ENCODE peak calls at places on chromosomes 12 and 14, in four cellular contexts. G is HepG2, F is K562, D is SK-N-SH. M is an unnamed sample.

GRCh38 chr12:13981296-13981962 is at the start of gene GRIN2B:
- DNase-seq in G (no peak), F (no peak), D (peak), M (peak)

GRCh38 chr14:32232481-32232880 is 29.4 kb upstream of the RNU6-8 start:
- DNase-seq in G (no peak), F (no peak), D (no peak), M (no peak)

GRCh38 chr14:85701763-85702162 is 171.8 kb downstream of the FLRT2 start:
- DNase-seq in G (no peak), F (no peak), D (no peak), M (no peak)

GRCh38 chr12:66964629-66965028 is 285.8 kb upstream of the GRIP1 start:
- DNase-seq in G (no peak), F (no peak), D (no peak), M (no peak)

GRCh38 chr12:76866726-76867125 is 12.1 kb downstream of the CSRP2 start:
- DNase-seq in G (no peak), F (no peak), D (no peak), M (no peak)

GRCh38 chr14:35050652-35051051 is 4.6 kb downstream of the FAM177A1 start:
- DNase-seq in G (peak), F (peak), D (no peak), M (no peak)

GRCh38 chr12:69412655-69413054 is 53.1 kb downstream of the YEATS4 start:
- DNase-seq in G (no peak), F (no peak), D (no peak), M (no peak)

GRCh38 chr12:79650440-79650839 is 40.3 kb downstream of the PAWR start:
- DNase-seq in G (peak), F (no peak), D (no peak), M (no peak)

GRCh38 chr12:103877934-103878510 is 37.0 kb upstream of the NT5DC3 start:
- DNase-seq in G (peak), F (peak), D (peak), M (peak)

GRCh38 chr12:98185606-98186005 is 329.8 kb upstream of the TMPO start:
- DNase-seq in G (no peak), F (no peak), D (no peak), M (no peak)

DNA sequence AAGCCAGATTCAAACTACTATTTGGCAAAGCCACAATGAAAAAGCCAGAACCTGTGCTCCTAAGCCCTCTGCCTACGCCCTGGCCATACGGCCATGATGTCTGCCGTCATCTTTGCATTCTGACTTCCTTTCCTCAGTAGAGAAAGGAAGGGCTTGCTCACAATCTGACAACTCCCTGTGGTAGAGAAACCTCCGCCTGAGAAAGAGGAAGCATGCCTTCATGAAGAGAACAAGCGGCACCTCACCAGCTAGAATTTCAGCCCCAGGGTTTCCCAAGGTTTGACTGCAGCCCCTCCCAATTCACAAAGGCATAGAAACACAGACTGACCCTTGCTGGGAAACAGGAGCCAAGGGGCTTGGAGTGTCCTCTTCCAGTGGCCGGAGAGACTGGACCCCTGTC is 25.7 kb downstream of the TEP1 start:
- DNase-seq in G (no peak), F (no peak), D (no peak), M (no peak)
- TF ChIP-seq FOXJ3 in G (no peak), F (no peak), D (no peak), M (no peak)

GRCh38 chr12:116538076-116538591 is 21.0 kb upstream of the MAP1LC3B2 start:
- DNase-seq in G (no peak), F (no peak), D (no peak), M (no peak)
- TF ChIP-seq FOXJ3 in G (no peak), F (no peak), D (no peak), M (no peak)

DNA sequence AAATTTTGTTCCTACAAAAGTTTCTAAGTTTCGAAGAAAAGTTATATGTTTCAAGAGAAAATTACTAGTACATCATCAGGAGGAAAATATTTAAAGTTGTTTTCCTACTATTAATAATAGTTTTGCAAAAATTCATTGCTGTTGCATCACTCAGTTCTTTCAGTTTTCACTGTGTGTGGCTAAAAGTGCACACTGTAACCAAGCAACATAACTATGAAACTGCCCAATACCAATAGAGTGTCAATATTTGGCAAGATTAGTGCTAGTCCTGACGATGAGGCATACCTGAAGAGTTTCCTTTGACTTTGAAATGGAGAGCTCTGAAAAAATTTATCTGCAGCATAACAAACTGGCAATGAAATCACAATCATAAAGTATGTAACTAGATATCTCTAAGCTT is 194.3 kb downstream of the CPNE8 start:
- DNase-seq in G (peak), F (no peak), D (no peak), M (no peak)
- TF ChIP-seq FOXJ3 in G (no peak), F (no peak), D (no peak), M (no peak)

DNA sequence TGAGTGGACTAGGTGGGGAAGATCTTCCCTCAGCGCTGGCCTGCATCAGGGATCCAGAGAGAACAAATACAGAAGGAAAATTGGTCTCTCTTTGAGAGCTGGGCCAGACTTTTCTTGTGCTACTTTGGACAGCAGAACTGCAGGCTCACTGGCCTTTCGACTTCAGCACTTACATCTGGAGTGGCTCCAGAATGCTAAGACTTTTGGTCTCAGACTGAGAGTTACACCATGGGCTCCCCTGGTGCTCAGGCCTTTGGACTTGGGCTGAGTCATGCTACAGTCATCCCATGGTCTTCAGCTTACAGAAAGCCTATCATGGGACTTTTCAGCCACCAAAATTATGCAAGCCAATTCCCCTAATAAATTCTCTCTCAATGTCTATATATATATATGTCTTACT is 9.0 kb upstream of the CD163 start:
- DNase-seq in G (peak), F (no peak), D (no peak), M (no peak)
- TF ChIP-seq FOXJ3 in G (no peak), F (no peak), D (no peak), M (no peak)

GRCh38 chr14:38808734-38809455 is 294.1 kb downstream of the SEC23A start:
- DNase-seq in G (peak), F (no peak), D (no peak), M (peak)
- TF ChIP-seq FOXJ3 in G (no peak), F (no peak), D (no peak), M (no peak)